ENCODE peak calls at places on chromosomes 5 and 9, in ten cellular contexts. P is endodermal cell; H is upper lobe of right lung; M is DND-41; J is CD4-positive, alpha-beta memory T cell; Y is left ventricle myocardium inferior; O is CD8-positive, alpha-beta memory T cell; F is H1; Q is PC-3; B is Karpas-422. D is an unnamed sample.
A peak's percentile ranks its signal among the peaks of the same experiment; 100 is the strongest.

GRCh38 chr5:129803403-129803802 is 55.5 kb downstream of the MINAR2 start:
- DNase-seq in O (no peak), Q (no peak), B (no peak), P (no peak), F (no peak), J (no peak), M (no peak), H (no peak), Y (no peak), D (no peak)

GRCh38 chr5:23208959-23209431 is 298.4 kb upstream of the PRDM9 start:
- DNase-seq in B (peak; percentile 93), Y (no peak), O (no peak), J (no peak), F (peak; percentile 51), P (peak; percentile 72), M (peak; percentile 24), Q (peak; percentile 91), H (no peak), D (no peak)

GRCh38 chr5:10301266-10301665 is 6.4 kb downstream of the CMBL start:
- DNase-seq in J (no peak), O (no peak), Q (no peak), M (no peak), F (no peak), Y (no peak), B (no peak), H (no peak), P (no peak), D (no peak)

GRCh38 chr5:68289576-68289975 is 74.0 kb downstream of the PIK3R1 start:
- DNase-seq in B (no peak), J (no peak), P (no peak), F (no peak), Y (no peak), H (no peak), M (no peak), Q (no peak), O (no peak), D (no peak)

GRCh38 chr9:93680445-93681315 is 104.3 kb downstream of the PHF2 start:
- DNase-seq in Y (peak; percentile 13), O (no peak), Q (no peak), J (no peak), H (peak; percentile 62), B (no peak), F (peak; percentile 43), P (peak; percentile 43), M (peak; percentile 2), D (no peak)

GRCh38 chr5:75335952-75336624 is 932 bp upstream of the HMGCR start:
- DNase-seq in F (no peak), P (no peak), J (peak; percentile 51), H (no peak), B (peak; percentile 63), Y (no peak), M (peak; percentile 39), O (peak; percentile 37), Q (peak; percentile 69), D (no peak)

GRCh38 chr5:115857621-115858349 is 16.1 kb downstream of the AP3S1 start:
- DNase-seq in B (no peak), O (no peak), P (no peak), Q (peak; percentile 81), Y (no peak), H (no peak), M (no peak), J (no peak), F (no peak), D (no peak)

GRCh38 chr5:31811210-31811609 is 172.3 kb downstream of the PDZD2 start:
- DNase-seq in Q (peak; percentile 87), M (no peak), Y (no peak), B (no peak), P (no peak), H (no peak), F (no peak), O (no peak), J (no peak), D (no peak)

DNA sequence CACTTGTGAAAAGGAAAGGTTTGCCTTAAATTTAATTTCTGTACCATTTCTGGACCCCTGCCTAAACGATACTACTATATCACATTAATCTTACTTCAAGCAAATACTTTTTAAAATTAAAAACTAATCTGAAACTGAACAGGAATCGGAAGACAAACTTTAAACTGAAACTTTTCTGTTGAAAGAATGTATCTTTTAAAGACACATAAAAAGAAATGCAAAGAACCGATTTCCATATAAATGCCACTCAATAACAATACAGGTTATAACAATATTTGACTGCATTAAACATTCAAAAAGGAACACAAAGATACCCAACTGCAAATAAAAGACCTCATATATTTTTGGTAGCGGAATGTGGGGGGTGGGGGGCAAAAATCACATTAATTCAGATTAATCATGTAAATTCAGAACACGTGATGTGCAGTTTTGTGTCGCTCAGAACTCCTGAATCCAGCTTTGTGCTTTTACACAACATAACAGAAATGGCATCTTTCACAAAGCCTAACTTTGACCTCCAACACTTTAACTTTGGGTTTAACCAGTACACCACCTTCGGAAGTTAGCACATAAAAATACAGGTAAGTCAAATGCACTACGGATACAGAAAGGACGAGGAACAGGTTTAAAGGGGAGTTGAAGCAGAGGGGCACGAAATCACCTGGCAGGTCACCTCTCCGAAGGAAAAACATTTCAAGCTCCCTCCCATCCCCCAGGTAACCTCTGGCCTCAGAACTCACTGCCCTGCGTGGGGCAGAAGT is 912 bp downstream of the LIFR start:
- DNase-seq in B (no peak), F (no peak), O (no peak), H (no peak), Y (no peak), Q (no peak), J (no peak), M (no peak), P (no peak), D (no peak)
- H3K27ac ChIP-seq in B (no peak overlapping the region), F (no peak overlapping the region), O (no peak overlapping the region), H (peak overlapping the region; percentile 87), Y (peak overlapping the region; percentile 99), Q (no peak overlapping the region), J (no peak overlapping the region), M (no peak overlapping the region), P (no peak overlapping the region), D (no peak overlapping the region)

GRCh38 chr9:90821697-90822096 is 20.1 kb downstream of the SYK start:
- DNase-seq in J (no peak), Y (no peak), M (no peak), O (no peak), P (no peak), H (no peak), Q (peak; percentile 49), F (no peak), B (no peak), D (no peak)
- H3K9me3 ChIP-seq in J (no peaks in the 10 kb centered on the region), Y (peaks cover 14% of the 10 kb centered on the region), M (peaks cover 2% of the 10 kb centered on the region), O (no peaks in the 10 kb centered on the region), P (peaks cover 16% of the 10 kb centered on the region), H (no peaks in the 10 kb centered on the region), Q (no peaks in the 10 kb centered on the region), F (peaks cover 21% of the 10 kb centered on the region), B (peaks cover 19% of the 10 kb centered on the region), D (no peaks in the 10 kb centered on the region)

GRCh38 chr9:14351206-14351605 is 37.3 kb upstream of the NFIB start:
- DNase-seq in P (no peak), Q (no peak), O (no peak), Y (peak; percentile 63), F (no peak), B (no peak), H (no peak), M (no peak), J (no peak), D (no peak)

GRCh38 chr9:14356376-14356775 is 42.4 kb upstream of the NFIB start:
- DNase-seq in P (no peak), M (no peak), B (no peak), Y (no peak), H (no peak), Q (no peak), J (no peak), O (no peak), F (no peak), D (no peak)

GRCh38 chr9:14352549-14352948 is 38.6 kb upstream of the NFIB start:
- DNase-seq in Q (no peak), F (no peak), H (no peak), J (no peak), B (no peak), M (no peak), Y (no peak), P (no peak), O (no peak), D (no peak)

GRCh38 chr9:14350766-14351165 is 36.8 kb upstream of the NFIB start:
- DNase-seq in J (no peak), F (no peak), O (no peak), M (no peak), Y (no peak), Q (no peak), P (no peak), B (no peak), H (no peak), D (no peak)

DNA sequence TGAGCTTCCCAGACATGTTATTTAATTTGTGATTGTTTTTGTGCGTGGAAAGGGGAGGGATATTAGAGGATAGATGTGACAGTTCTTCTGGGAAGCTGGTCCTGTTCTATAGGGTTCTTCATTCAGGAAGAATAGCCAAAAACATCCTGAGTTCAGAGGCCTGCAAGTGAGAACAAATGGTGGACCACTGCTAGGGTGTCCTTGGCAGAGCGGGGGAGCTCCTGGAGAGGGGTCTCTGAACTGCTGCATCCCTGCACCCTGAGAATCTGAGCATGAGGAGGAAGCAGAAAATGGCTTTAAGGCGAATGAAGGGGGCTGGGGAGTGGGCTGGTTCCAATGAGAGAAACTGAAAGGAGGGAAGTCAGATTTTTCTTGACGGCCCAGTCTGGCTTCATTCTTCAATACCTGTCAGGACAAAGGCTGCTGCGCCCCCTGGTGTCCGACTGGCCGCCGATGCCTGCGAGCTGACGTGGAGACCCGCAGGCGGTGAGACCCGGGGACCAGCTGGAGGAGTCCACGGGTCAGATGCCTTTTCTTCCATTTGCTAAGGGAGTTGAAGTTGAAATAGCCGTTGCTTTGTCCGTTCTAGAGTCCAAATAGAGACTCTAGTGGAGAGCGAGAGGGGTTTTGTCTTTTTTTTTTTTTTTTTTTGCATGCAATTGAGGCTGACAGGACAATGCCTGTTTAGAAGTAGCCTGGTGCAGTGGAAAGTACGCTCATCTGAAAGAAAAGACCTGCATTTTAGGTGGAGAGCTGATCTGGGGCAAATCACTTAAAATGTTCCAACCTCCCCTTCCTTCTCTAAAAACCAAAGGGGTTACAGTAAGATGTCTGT is 39.5 kb upstream of the NFIB start:
- DNase-seq in J (peak; percentile 53), Y (peak; percentile 96), Q (peak; percentile 82), M (peak; percentile 77), B (peak; percentile 93), H (peak; percentile 93), P (peak; percentile 99), O (peak; percentile 27), F (peak; percentile 99), D (peak; percentile 55)
- H3K27ac ChIP-seq in J (no peak overlapping the region), Y (peak overlapping the region; percentile 96), Q (no peak overlapping the region), M (no peak overlapping the region), B (no peak overlapping the region), H (peak overlapping the region; percentile 81), P (no peak overlapping the region), O (no peak overlapping the region), F (no peak overlapping the region), D (no peak overlapping the region)

GRCh38 chr5:1077026-1077425 is 34.8 kb downstream of the SLC12A7 start:
- DNase-seq in J (no peak), O (no peak), Q (no peak), H (no peak), M (no peak), F (no peak), B (no peak), Y (no peak), P (no peak), D (no peak)

GRCh38 chr5:1076406-1076805 is 35.5 kb downstream of the SLC12A7 start:
- DNase-seq in B (no peak), Y (no peak), H (no peak), J (no peak), F (no peak), M (no peak), O (no peak), P (no peak), Q (no peak), D (no peak)

GRCh38 chr5:1078206-1078605 is 33.7 kb downstream of the SLC12A7 start:
- DNase-seq in B (no peak), Y (no peak), Q (no peak), F (no peak), M (no peak), P (no peak), H (no peak), O (no peak), J (no peak), D (no peak)

GRCh38 chr5:1078851-1079250 is 33.0 kb downstream of the SLC12A7 start:
- DNase-seq in Q (no peak), H (no peak), P (no peak), Y (no peak), B (no peak), F (no peak), O (no peak), M (no peak), J (no peak), D (no peak)

GRCh38 chr5:1077491-1078020 is 34.3 kb downstream of the SLC12A7 start:
- DNase-seq in Q (no peak), B (no peak), O (no peak), M (no peak), F (no peak), P (no peak), H (no peak), Y (no peak), J (no peak), D (no peak)
- H3K9me3 ChIP-seq in Q (no peaks in the 10 kb centered on the region), B (no peaks in the 10 kb centered on the region), O (no peaks in the 10 kb centered on the region), M (no peaks in the 10 kb centered on the region), F (no peaks in the 10 kb centered on the region), P (no peaks in the 10 kb centered on the region), H (no peaks in the 10 kb centered on the region), Y (no peaks in the 10 kb centered on the region), J (no peaks in the 10 kb centered on the region), D (no peaks in the 10 kb centered on the region)